ENCODE peak calls at places on chromosomes 12 and 14, in six cellular contexts. C, Q, H, N, A and Z are unnamed samples.

GRCh38 chr12:70154960-70155589 is 88.2 kb upstream of the CNOT2 start:
- DNase-seq in Q (no peak), A (no peak), H (no peak), N (no peak), C (no peak), Z (no peak)

GRCh38 chr12:63808631-63809030 is 28.9 kb downstream of the RXYLT1 start:
- DNase-seq in A (no peak), Q (no peak), N (no peak), H (no peak), C (no peak), Z (no peak)

GRCh38 chr12:57456145-57456700 is 1.1 kb downstream of the INHBE start:
- DNase-seq in Q (no peak), N (no peak), C (no peak), H (peak; percentile 47), A (peak; percentile 77), Z (no peak)

GRCh38 chr14:68364823-68365222 is 428.0 kb downstream of the ZFP36L1 start:
- DNase-seq in A (no peak), C (no peak), H (no peak), N (no peak), Q (no peak), Z (no peak)

GRCh38 chr12:43282106-43282505 is 269.9 kb downstream of the ADAMTS20 start:
- DNase-seq in N (no peak), A (no peak), C (no peak), Q (no peak), H (no peak), Z (no peak)

GRCh38 chr14:31110872-31111271 is 84.7 kb upstream of the STRN3 start:
- DNase-seq in A (no peak), Q (no peak), N (no peak), H (no peak), C (no peak), Z (no peak)

GRCh38 chr14:76181546-76181945 is 29.8 kb downstream of the GPATCH2L start:
- DNase-seq in H (no peak), A (peak; percentile 12), Q (no peak), N (no peak), C (no peak), Z (no peak)

GRCh38 chr12:77814361-77814760 is 16.3 kb upstream of the NAV3 start:
- DNase-seq in Q (no peak), N (no peak), A (no peak), H (no peak), C (no peak), Z (no peak)

DNA sequence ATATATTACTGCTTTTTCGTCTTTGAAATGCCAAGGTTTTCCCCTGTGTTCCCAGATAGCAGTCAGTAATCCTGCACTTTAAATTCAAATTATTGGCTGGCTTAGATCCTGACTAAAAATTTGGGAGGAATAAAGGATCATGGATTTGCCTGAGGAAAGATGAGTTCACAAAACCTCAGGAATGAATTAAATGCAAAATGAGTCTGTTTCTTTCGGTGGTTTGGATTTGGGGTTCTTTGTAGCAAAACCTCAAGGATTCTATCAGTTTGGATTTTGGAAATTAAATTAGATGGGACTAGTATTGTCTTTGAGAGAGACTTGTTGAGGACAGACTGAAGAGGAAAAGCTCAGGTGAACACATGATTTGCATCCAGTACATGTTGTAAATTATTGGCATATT is 36.1 kb downstream of the PPFIBP1 start:
- DNase-seq in Q (no peak), H (no peak), N (no peak), A (no peak), C (no peak), Z (no peak)
- H3K4me1 ChIP-seq in Q (peaks cover 15% of the 10 kb centered on the region), H (no peaks in the 10 kb centered on the region), N (peaks cover 41% of the 10 kb centered on the region), A (no peaks in the 10 kb centered on the region), C (peaks cover 45% of the 10 kb centered on the region), Z (peaks cover 70% of the 10 kb centered on the region)

DNA sequence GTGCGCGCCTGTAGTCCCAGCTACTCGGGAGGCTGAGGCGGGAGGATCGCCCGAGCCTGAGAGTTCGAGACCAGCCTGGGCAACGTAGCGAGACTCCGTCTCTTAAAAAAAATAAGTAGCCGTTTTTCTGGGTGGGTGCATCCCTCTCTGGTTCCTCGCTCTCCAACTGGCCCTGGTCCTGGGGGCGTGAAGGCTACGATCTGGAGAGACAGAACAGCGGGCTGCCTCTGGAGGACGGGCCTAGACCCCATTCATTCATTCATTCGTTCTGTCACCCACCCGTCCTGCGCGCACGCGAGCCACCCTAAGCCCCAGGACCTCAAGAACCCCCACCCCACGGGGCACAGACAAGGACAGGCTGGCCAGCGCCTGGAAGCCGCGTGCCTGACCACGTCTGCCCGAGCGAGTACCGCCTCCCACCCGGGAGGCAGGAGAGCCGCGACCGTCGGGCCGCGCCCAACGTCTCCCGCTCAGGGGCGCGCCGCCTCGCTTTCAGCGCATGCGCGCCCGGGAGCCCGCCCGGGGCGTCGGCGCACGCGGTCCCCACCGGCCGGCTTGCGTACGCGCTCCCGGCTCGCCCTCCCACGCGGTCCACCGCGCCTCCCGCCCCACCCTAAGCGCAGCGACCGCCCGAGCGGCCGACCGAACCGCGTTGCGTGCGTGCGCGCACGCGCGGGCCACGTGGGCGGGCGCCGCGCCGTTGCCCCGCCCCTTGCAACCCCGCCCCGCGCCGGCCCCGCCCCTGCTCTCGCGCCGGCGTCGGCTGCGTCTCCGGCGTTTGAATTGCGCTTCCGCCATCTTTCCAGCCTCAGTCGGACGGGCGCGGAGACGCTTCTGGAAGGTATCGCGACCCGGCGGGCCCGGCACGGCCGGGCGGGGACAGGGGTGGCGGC is at the start of gene RAN:
- DNase-seq in C (peak; percentile 93), Q (peak; percentile 94), H (peak; percentile 84), N (peak; percentile 96), A (peak; percentile 78), Z (peak; percentile 86)
- H3K4me1 ChIP-seq in C (peaks cover 13% of the 10 kb centered on the region), Q (peaks cover 3% of the 10 kb centered on the region), H (peaks cover 54% of the 10 kb centered on the region), N (peaks cover 21% of the 10 kb centered on the region), A (peaks cover 71% of the 10 kb centered on the region), Z (no peaks in the 10 kb centered on the region)

GRCh38 chr12:52180971-52181628 is 10.7 kb downstream of the KRT80 start:
- DNase-seq in N (no peak), Q (no peak), C (no peak), A (no peak), H (no peak), Z (no peak)
- H3K4me1 ChIP-seq in N (peaks cover 24% of the 10 kb centered on the region), Q (peaks cover 2% of the 10 kb centered on the region), C (peaks cover 14% of the 10 kb centered on the region), A (peaks cover 5% of the 10 kb centered on the region), H (no peaks in the 10 kb centered on the region), Z (no peaks in the 10 kb centered on the region)

DNA sequence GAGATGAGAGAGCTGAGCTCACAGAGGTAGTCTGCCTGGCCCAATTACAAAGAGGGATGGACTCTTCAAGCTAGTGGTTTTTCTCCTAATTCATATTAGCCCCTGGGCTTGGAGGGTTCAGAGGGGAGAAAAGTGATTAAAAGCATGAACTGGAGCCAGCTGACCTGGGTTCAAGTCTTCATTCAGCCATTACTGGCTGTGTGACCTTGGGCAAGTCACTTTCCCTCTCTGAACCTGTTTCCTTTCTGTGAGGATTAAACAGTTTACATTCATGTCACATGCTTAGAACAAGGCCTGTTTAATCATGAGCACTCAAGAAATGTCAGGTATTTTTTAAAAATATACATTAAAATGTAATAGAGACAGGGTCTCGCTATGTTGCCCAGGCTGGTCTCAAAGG is 7.2 kb upstream of the POP5 start:
- DNase-seq in N (no peak), H (no peak), Q (no peak), A (no peak), C (no peak), Z (no peak)
- H3K4me1 ChIP-seq in N (peaks cover 15% of the 10 kb centered on the region), H (peaks cover 8% of the 10 kb centered on the region), Q (no peaks in the 10 kb centered on the region), A (peaks cover 25% of the 10 kb centered on the region), C (peaks cover 10% of the 10 kb centered on the region), Z (peaks cover 34% of the 10 kb centered on the region)

GRCh38 chr12:105334001-105334400 is 3.5 kb downstream of the C12orf75 start:
- DNase-seq in A (no peak), Q (no peak), N (no peak), H (no peak), C (no peak), Z (no peak)
- H3K4me1 ChIP-seq in A (peaks cover 30% of the 10 kb centered on the region), Q (peaks cover 2% of the 10 kb centered on the region), N (peaks cover 5% of the 10 kb centered on the region), H (peaks cover 32% of the 10 kb centered on the region), C (no peaks in the 10 kb centered on the region), Z (peaks cover 14% of the 10 kb centered on the region)

GRCh38 chr12:6273931-6274687 is 36.4 kb upstream of the PLEKHG6 start:
- DNase-seq in Q (no peak), N (peak; percentile 63), C (peak; percentile 48), A (no peak), H (no peak), Z (no peak)

GRCh38 chr12:6276936-6277615 is 33.4 kb upstream of the PLEKHG6 start:
- DNase-seq in N (peak; percentile 45), Q (no peak), H (no peak), C (no peak), A (no peak), Z (no peak)

GRCh38 chr12:6277982-6278438 is 32.5 kb upstream of the PLEKHG6 start:
- DNase-seq in N (no peak), A (no peak), Q (no peak), C (no peak), H (no peak), Z (no peak)

GRCh38 chr12:6275609-6276246 is 34.8 kb upstream of the PLEKHG6 start:
- DNase-seq in H (no peak), Q (no peak), A (no peak), C (no peak), N (peak; percentile 25), Z (no peak)

GRCh38 chr12:6276247-6276887 is 34.1 kb upstream of the PLEKHG6 start:
- DNase-seq in H (no peak), C (no peak), N (peak; percentile 18), A (no peak), Q (no peak), Z (no peak)
- H3K4me1 ChIP-seq in H (peaks cover 6% of the 10 kb centered on the region), C (peaks cover 11% of the 10 kb centered on the region), N (peaks cover 32% of the 10 kb centered on the region), A (peaks cover 89% of the 10 kb centered on the region), Q (peaks cover 8% of the 10 kb centered on the region), Z (no peaks in the 10 kb centered on the region)

GRCh38 chr12:3133410-3133793 is 56.2 kb downstream of the TSPAN9 start:
- DNase-seq in Q (no peak), A (no peak), N (no peak), H (no peak), C (no peak), Z (no peak)

GRCh38 chr12:3130053-3130805 is 53.0 kb downstream of the TSPAN9 start:
- DNase-seq in Q (no peak), A (no peak), C (no peak), N (no peak), H (no peak), Z (no peak)

GRCh38 chr12:3132636-3133409 is 55.6 kb downstream of the TSPAN9 start:
- DNase-seq in A (no peak), H (no peak), N (no peak), C (peak; percentile 77), Q (no peak), Z (no peak)

GRCh38 chr12:3129301-3130052 is 52.3 kb downstream of the TSPAN9 start:
- DNase-seq in A (no peak), H (no peak), Q (no peak), N (no peak), C (no peak), Z (no peak)

GRCh38 chr12:3131129-3131528 is 54.0 kb downstream of the TSPAN9 start:
- DNase-seq in Q (no peak), H (no peak), C (no peak), N (no peak), A (no peak), Z (no peak)
- H3K4me1 ChIP-seq in Q (peaks cover 10% of the 10 kb centered on the region), H (peaks cover 16% of the 10 kb centered on the region), C (peaks cover 44% of the 10 kb centered on the region), N (peaks cover 17% of the 10 kb centered on the region), A (peaks cover 7% of the 10 kb centered on the region), Z (no peaks in the 10 kb centered on the region)